ENCODE peak calls at places on chromosomes 13 and 19, in four cellular contexts. V, X, T and W are unnamed samples.

GRCh38 chr19:1754651-1755466 is 1.6 kb downstream of the ONECUT3 start:
- DNase-seq in V (no peak), T (no peak), X (no peak), W (no peak)

GRCh38 chr19:56348289-56348877 is 33.7 kb upstream of the ZSCAN5A start:
- DNase-seq in T (no peak), X (no peak), V (no peak), W (no peak)

GRCh38 chr13:23512762-23513395 is 57.3 kb upstream of the TNFRSF19 start:
- DNase-seq in X (no peak), T (no peak), V (no peak), W (no peak)

GRCh38 chr19:54029930-54030490 is 33.7 kb downstream of the VSTM1 start:
- DNase-seq in V (no peak), X (peak), T (peak), W (peak)

GRCh38 chr19:8794823-8795222 is 37.3 kb downstream of the ZNF558 start:
- DNase-seq in V (no peak), T (no peak), X (no peak), W (no peak)

GRCh38 chr19:31448221-31448657 is 99.0 kb upstream of the TSHZ3 start:
- DNase-seq in X (peak), T (peak), V (peak), W (peak)

GRCh38 chr13:46124967-46125933 is 20.4 kb upstream of the CPB2 start:
- DNase-seq in V (no peak), T (no peak), X (no peak), W (no peak)

GRCh38 chr13:60584976-60585375 is 188.0 kb downstream of the TDRD3 start:
- DNase-seq in X (no peak), V (no peak), T (no peak), W (no peak)

GRCh38 chr19:49502866-49503581 is 6.8 kb downstream of the RPS11 start:
- DNase-seq in V (no peak), T (peak), X (peak), W (no peak)

GRCh38 chr19:15324791-15325519 is 7.4 kb downstream of the BRD4 start:
- DNase-seq in V (no peak), X (no peak), T (no peak), W (no peak)

GRCh38 chr13:102399791-102400618 is 1.8 kb downstream of the FGF14 start:
- DNase-seq in V (peak), X (no peak), T (peak), W (no peak)

GRCh38 chr13:74920945-74921725 is 560.8 kb downstream of the TBC1D4 start:
- DNase-seq in X (no peak), V (no peak), T (no peak), W (no peak)

GRCh38 chr19:13366529-13367143 is 139.6 kb downstream of the CACNA1A start:
- DNase-seq in X (peak), T (no peak), V (no peak), W (no peak)

GRCh38 chr13:97117388-97117910 is 104.7 kb upstream of the MBNL2 start:
- DNase-seq in V (no peak), X (no peak), T (no peak), W (no peak)

GRCh38 chr19:15417699-15418098 is 1.1 kb downstream of the AKAP8L start:
- DNase-seq in X (no peak), V (peak), T (no peak), W (no peak)

GRCh38 chr19:47075941-47076340 is 27.5 kb upstream of the TMEM160 start:
- DNase-seq in V (no peak), X (peak), T (no peak), W (no peak)

GRCh38 chr13:44989941-44990340 is 603 bp downstream of the GPALPP1 start:
- DNase-seq in T (no peak), V (no peak), X (no peak), W (no peak)

GRCh38 chr13:102122147-102122546 is 279.7 kb downstream of the FGF14 start:
- DNase-seq in X (no peak), T (no peak), V (no peak), W (no peak)

GRCh38 chr13:80359459-80360297 is 18.8 kb upstream of the SPRY2 start:
- DNase-seq in X (no peak), V (no peak), T (no peak), W (no peak)

GRCh38 chr13:66074018-66074615 is 1156.0 kb downstream of the PCDH9 start:
- DNase-seq in V (no peak), T (no peak), X (no peak), W (no peak)

GRCh38 chr13:32381539-32381938 is 46.4 kb downstream of the N4BP2L1 start:
- DNase-seq in V (no peak), T (no peak), X (peak), W (no peak)

GRCh38 chr19:35347171-35347929 is at the start of gene FFAR1:
- DNase-seq in X (no peak), T (peak), V (peak), W (no peak)

GRCh38 chr19:47729799-47730520 is 15.4 kb upstream of the NOP53 start:
- DNase-seq in T (peak), X (no peak), V (peak), W (peak)

DNA sequence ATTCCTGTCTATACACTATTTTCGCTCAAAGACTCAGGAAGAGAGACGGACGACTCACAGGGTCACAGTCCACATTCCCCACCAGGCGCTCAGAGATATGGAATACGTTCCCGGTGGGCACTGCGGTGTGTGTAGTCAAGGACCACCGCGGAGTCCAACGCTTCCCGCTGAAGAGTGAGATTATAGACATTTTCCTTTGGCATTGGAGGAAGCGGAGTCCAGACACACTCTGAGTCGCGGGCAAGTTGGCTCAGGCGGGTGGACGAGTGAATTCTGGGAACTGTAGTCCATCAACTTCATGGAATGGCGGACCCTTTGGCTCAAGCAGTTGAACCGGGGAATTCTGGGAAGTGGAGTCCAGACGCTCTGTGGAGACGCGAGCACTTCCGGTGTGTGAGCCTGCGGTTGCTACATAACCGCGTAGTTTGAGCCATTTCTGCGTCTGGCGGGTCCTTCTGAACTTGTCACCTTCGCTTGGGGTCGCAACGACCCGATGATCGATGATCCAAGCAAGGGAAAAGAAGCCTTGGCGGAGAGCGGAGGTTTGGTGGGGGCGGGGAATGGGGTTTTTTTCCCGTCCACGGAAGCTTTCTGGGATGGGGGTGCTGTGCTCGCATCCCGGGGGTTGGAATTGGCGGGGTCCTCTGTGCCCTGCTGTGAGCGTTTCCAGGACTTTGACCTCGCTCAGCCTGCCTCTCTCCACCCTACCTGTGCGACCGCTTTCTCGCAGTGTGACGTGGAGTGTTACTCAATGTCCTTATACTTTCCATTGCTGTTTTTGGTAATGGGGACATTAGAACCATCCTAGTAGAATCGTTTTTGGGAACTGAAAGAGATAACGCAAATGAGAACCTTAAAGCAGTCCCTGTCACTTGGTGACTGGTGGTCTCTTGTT is at the start of gene ZNF230:
- DNase-seq in T (peak), X (peak), V (peak), W (peak)
- TF ChIP-seq POLR2A in T (peak), X (peak), V (no peak), W (no peak)

GRCh38 chr13:79246575-79246949 is 159.5 kb downstream of the RBM26 start:
- DNase-seq in V (no peak), T (no peak), X (no peak), W (no peak)
- TF ChIP-seq CTCF in V (no peak), T (no peak), X (no peak), W (no peak)

DNA sequence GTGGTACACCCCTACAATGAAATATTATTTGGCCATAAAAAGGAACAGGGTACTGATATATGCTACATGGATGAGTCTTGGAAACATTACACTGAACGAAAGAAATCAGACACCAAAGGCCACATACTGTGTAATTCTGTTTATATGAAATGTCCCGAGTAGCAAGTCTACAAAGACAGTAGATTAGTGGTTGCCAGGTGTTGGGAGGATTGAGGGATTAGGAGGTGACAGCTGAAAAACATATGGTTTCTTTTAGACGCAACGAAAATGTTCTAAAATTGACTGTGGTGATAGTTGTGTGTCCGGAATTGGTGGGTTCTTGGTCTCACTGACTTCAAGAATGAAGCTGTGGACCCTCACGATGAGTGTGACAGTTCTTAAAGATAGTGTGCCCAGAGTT is 35.1 kb downstream of the IL17D start:
- DNase-seq in V (no peak), T (no peak), X (no peak), W (no peak)
- TF ChIP-seq POLR2A in V (no peak), T (no peak), X (no peak), W (no peak)

DNA sequence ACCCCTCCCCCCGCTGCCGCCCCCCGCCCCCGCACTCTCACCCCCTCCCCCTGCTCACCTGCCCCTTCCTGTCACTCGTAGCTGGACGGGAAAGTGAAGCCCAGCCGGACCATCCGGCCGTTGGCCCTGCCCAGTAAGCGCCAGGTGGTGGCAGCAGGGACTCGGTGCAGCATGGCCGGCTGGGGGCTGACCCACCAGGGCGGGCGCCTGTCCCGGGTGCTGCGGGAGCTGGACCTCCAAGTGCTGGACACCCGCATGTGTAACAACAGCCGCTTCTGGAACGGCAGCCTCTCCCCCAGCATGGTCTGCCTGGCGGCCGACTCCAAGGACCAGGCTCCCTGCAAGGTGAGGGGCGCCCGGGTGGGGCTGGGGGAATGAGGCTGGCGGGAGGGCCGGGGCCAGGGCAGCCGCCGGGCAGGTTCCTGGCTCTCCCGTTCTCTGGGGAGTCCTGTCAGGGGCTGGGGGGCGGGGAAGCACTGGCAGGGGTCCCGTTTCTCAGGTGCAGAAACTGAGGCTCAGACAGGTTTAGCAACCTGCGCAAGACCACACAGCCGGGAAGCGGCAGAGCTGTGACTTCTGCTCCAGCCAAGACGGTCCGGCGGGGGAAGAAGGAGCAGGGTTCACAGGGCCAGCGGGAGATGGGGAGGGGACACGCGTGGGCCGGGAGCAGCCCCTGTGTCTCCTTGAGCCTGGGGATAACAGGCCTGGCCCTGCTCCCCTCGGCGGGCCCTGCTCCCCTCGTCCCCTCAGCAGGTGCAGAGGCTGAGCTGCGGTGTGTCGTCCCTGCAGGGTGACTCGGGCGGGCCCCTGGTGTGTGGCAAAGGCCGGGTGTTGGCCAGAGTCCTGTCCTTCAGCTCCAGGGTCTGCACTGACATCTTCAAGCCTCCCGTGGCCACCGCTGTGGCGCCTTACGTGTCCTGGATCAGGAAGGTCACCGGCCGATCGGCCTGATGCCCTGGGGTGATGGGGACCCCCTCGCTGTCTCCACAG is 5.3 kb downstream of the GZMM start:
- DNase-seq in X (no peak), T (no peak), V (peak), W (no peak)
- TF ChIP-seq CTCF in X (no peak), T (no peak), V (no peak), W (no peak)

GRCh38 chr19:16495982-16496612 is at the start of the genes C19orf44 and CALR3:
- DNase-seq in T (peak), V (peak), X (peak), W (peak)
- TF ChIP-seq POLR2A in T (peak), V (no peak), X (no peak), W (no peak)

DNA sequence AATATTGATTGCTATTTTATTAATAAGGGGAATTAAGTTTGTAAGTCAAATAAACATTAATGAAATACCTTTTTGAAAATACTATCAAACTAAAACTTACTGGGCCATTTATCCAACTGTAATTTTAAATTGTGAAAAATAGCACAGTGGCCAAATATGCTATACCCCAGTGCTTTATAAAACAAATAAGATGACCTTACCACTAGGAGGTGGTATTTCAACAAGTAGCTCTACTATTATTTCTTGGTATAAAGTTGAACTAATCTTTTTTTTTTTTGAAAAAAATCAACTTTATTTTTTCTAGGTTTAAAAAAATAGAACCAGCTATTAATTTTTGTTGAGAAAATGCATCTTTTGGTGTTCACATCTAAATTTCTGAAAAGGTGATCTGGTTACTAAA is 14.7 kb downstream of the LACC1 start:
- DNase-seq in T (no peak), X (no peak), V (no peak), W (no peak)
- TF ChIP-seq CTCF in T (no peak), X (peak), V (no peak), W (no peak)